ENCODE peak calls at places on chromosomes 3 and 15, in eight cellular contexts. P, Q, X, D, U, R, F and S are unnamed samples.
A peak's percentile ranks its signal among the peaks of the same experiment; 100 is the strongest.

GRCh38 chr3:59783468-59783988 is 733.7 kb upstream of the CFAP20DC start:
- DNase-seq in P (no peak), D (no peak), F (no peak), X (no peak), R (no peak), Q (no peak), U (no peak), S (no peak)

GRCh38 chr3:116709479-116709878 is at the start of gene TUSC7:
- DNase-seq in P (no peak), R (no peak), F (no peak), Q (no peak), X (no peak), D (no peak), U (no peak), S (no peak)

GRCh38 chr15:76998661-76999285 is 3.8 kb downstream of the PSTPIP1 start:
- DNase-seq in F (no peak), R (no peak), Q (no peak), P (no peak), X (no peak), U (no peak), D (no peak), S (no peak)

GRCh38 chr3:119653871-119654270 is 6.5 kb downstream of the POPDC2 start:
- DNase-seq in Q (no peak), X (no peak), P (no peak), D (no peak), U (no peak), F (no peak), R (no peak), S (no peak)

GRCh38 chr3:123258811-123259420 is 57.2 kb downstream of the SEC22A start:
- DNase-seq in Q (no peak), R (peak; percentile 51), U (peak; percentile 19), P (peak; percentile 83), D (no peak), F (no peak), X (peak; percentile 88), S (peak; percentile 49)

GRCh38 chr15:60208708-60209107 is 189.1 kb downstream of the ANXA2 start:
- DNase-seq in D (no peak), P (no peak), R (no peak), U (peak; percentile 77), X (peak; percentile 4), Q (no peak), F (no peak), S (no peak)

GRCh38 chr3:89571298-89571697 is 463.9 kb downstream of the EPHA3 start:
- DNase-seq in D (no peak), F (no peak), P (peak; percentile 32), Q (no peak), X (no peak), R (no peak), U (no peak), S (no peak)

GRCh38 chr15:75921732-75922703 is 18.3 kb downstream of the FBXO22 start:
- DNase-seq in P (peak; percentile 83), U (no peak), F (peak; percentile 37), R (peak; percentile 77), Q (peak; percentile 40), X (peak; percentile 42), D (peak; percentile 70), S (peak; percentile 84)